ENCODE peak calls at places on chromosomes 3 and 15, in eight cellular contexts. Y, X, C, V, O, K, G and I are unnamed samples.

GRCh38 chr3:189790658-189791057 is 159.5 kb downstream of the TP63 start:
- DNase-seq in Y (no peak), X (no peak), C (no peak), V (no peak), O (no peak), K (no peak), G (no peak), I (no peak)

GRCh38 chr3:133419151-133419550 is 19.3 kb downstream of the BFSP2 start:
- DNase-seq in Y (no peak), X (no peak), C (no peak), V (no peak), O (no peak), K (no peak), G (no peak), I (no peak)

GRCh38 chr3:151918253-151919029 is 45.0 kb downstream of the SUCNR1 start:
- DNase-seq in Y (no peak), X (no peak), C (peak; percentile 68), V (no peak), O (no peak), K (no peak), G (peak; percentile 78), I (peak; percentile 27)

GRCh38 chr3:108293858-108294257 is 2.5 kb upstream of the HHLA2 start:
- DNase-seq in Y (no peak), X (no peak), C (no peak), V (no peak), O (no peak), K (no peak), G (no peak), I (no peak)

GRCh38 chr15:41878355-41878699 is 15.5 kb downstream of the SPTBN5 start:
- DNase-seq in Y (no peak), X (peak; percentile 68), C (no peak), V (no peak), O (no peak), K (peak; percentile 83), G (no peak), I (no peak)

GRCh38 chr3:10389341-10389740 is 68.4 kb upstream of the SEC13 start:
- DNase-seq in Y (no peak), X (no peak), C (no peak), V (no peak), O (no peak), K (no peak), G (no peak), I (no peak)

GRCh38 chr3:16887130-16887529 is 2.4 kb downstream of the PLCL2 start:
- DNase-seq in Y (no peak), X (no peak), C (no peak), V (no peak), O (no peak), K (no peak), G (no peak), I (no peak)

GRCh38 chr3:73029321-73029796 is 32.1 kb upstream of the EBLN2 start:
- DNase-seq in Y (no peak), X (no peak), C (peak; percentile 96), V (no peak), O (no peak), K (no peak), G (peak; percentile 88), I (no peak)

GRCh38 chr3:194377708-194378107 is 8.2 kb upstream of the LRRC15 start:
- DNase-seq in Y (no peak), X (no peak), C (no peak), V (no peak), O (no peak), K (peak; percentile 4), G (no peak), I (no peak)

GRCh38 chr3:184632551-184632950 is 71.0 kb downstream of the EPHB3 start:
- DNase-seq in Y (no peak), X (no peak), C (no peak), V (no peak), O (no peak), K (no peak), G (no peak), I (no peak)